ENCODE peak calls at places on chromosome 2, in four cellular contexts. U is bronchial epithelial cell; C is CD8-positive, alpha-beta T cell; A is fibroblast of lung. L is an unnamed sample.
A peak's percentile ranks its signal among the peaks of the same experiment; 100 is the strongest.

GRCh38 chr2:186995092-186995491 is 146.1 kb upstream of the ZSWIM2 start:
- DNase-seq in U (peak; percentile 77), C (no peak), A (peak; percentile 88), L (peak; percentile 55)

GRCh38 chr2:109269956-109270757 is 141.2 kb downstream of the SH3RF3 start:
- DNase-seq in U (no peak), C (no peak), A (no peak), L (no peak)

GRCh38 chr2:27920148-27920885 is 29.8 kb downstream of the BABAM2 start:
- DNase-seq in U (peak; percentile 78), C (no peak), A (peak; percentile 57), L (peak; percentile 26)

GRCh38 chr2:75079575-75079974 is 119.7 kb downstream of the TACR1 start:
- DNase-seq in U (no peak), C (no peak), A (no peak), L (peak; percentile 31)

GRCh38 chr2:173841110-173841509 is 124.1 kb downstream of the SP3 start:
- DNase-seq in U (no peak), C (no peak), A (no peak), L (no peak)

GRCh38 chr2:649461-650342 is 27.5 kb downstream of the TMEM18 start:
- DNase-seq in U (no peak), C (peak; percentile 27), A (no peak), L (no peak)

GRCh38 chr2:72104821-72105588 is 42.7 kb downstream of the CYP26B1 start:
- DNase-seq in U (no peak), C (no peak), A (no peak), L (no peak)

GRCh38 chr2:43714164-43714563 is 37.9 kb upstream of the C1GALT1C1L start:
- DNase-seq in U (peak; percentile 85), C (no peak), A (peak; percentile 58), L (no peak)

GRCh38 chr2:20025065-20025786 is 12.8 kb upstream of the MATN3 start:
- DNase-seq in U (no peak), C (no peak), A (no peak), L (no peak)

GRCh38 chr2:206480620-206481019 is 37.3 kb downstream of the ADAM23 start:
- DNase-seq in U (no peak), C (no peak), A (no peak), L (no peak)

GRCh38 chr2:127508621-127509034 is 17.7 kb downstream of the IWS1 start:
- DNase-seq in U (peak; percentile 99), C (no peak), A (peak; percentile 100), L (peak; percentile 81)

GRCh38 chr2:33494155-33494779 is 17.8 kb downstream of the RASGRP3 start:
- DNase-seq in U (peak; percentile 63), C (no peak), A (no peak), L (no peak)

GRCh38 chr2:161352718-161353117 is 44.5 kb downstream of the PSMD14 start:
- DNase-seq in U (no peak), C (no peak), A (no peak), L (no peak)

GRCh38 chr2:168920504-168921157 is 19.5 kb downstream of the G6PC2 start:
- DNase-seq in U (peak; percentile 40), C (no peak), A (peak; percentile 48), L (peak; percentile 35)

GRCh38 chr2:160334028-160334729 is 134.1 kb upstream of the ITGB6 start:
- DNase-seq in U (peak; percentile 60), C (no peak), A (peak; percentile 71), L (no peak)

GRCh38 chr2:191329841-191330240 is 84.6 kb downstream of the MYO1B start:
- DNase-seq in U (no peak), C (no peak), A (no peak), L (no peak)

GRCh38 chr2:224570328-224570993 is 14.7 kb downstream of the CUL3 start:
- DNase-seq in U (no peak), C (no peak), A (peak; percentile 75), L (no peak)

GRCh38 chr2:240392948-240393830 is 42.3 kb upstream of the GPC1 start:
- DNase-seq in U (no peak), C (no peak), A (no peak), L (no peak)

GRCh38 chr2:121809607-121810006 is 54.2 kb downstream of the TSN start:
- DNase-seq in U (no peak), C (no peak), A (no peak), L (no peak)

GRCh38 chr2:196170202-196170680 is 1.1 kb downstream of the STK17B start:
- DNase-seq in U (peak; percentile 67), C (no peak), A (peak; percentile 81), L (peak; percentile 49)

GRCh38 chr2:226631671-226632070 is 167.9 kb downstream of the IRS1 start:
- DNase-seq in U (no peak), C (no peak), A (peak; percentile 95), L (no peak)

GRCh38 chr2:11784747-11785610 is 38.5 kb downstream of the LPIN1 start:
- DNase-seq in U (peak; percentile 7), C (peak; percentile 67), A (peak; percentile 43), L (peak; percentile 13)

GRCh38 chr2:71611781-71612545 is 158.6 kb downstream of the DYSF start:
- DNase-seq in U (no peak), C (peak; percentile 23), A (no peak), L (no peak)

GRCh38 chr2:127305985-127306585 is 12.1 kb upstream of the ERCC3 start:
- DNase-seq in U (no peak), C (no peak), A (peak; percentile 36), L (no peak)

GRCh38 chr2:207226243-207226642 is 60.5 kb upstream of the KLF7 start:
- DNase-seq in U (peak; percentile 72), C (no peak), A (no peak), L (no peak)

GRCh38 chr2:151733781-151734672 is at the start of gene NEB:
- DNase-seq in U (no peak), C (no peak), A (peak; percentile 61), L (no peak)

GRCh38 chr2:174003635-174004310 is 38.6 kb upstream of the SP3 start:
- DNase-seq in U (no peak), C (no peak), A (no peak), L (no peak)

GRCh38 chr2:417662-418061 is 129.8 kb upstream of the ALKAL2 start:
- DNase-seq in U (no peak), C (peak; percentile 9), A (no peak), L (no peak)

GRCh38 chr2:206163251-206163880 is 3.7 kb downstream of the EEF1B2 start:
- DNase-seq in U (no peak), C (no peak), A (no peak), L (no peak)

GRCh38 chr2:105103481-105103880 is 65.6 kb downstream of the MRPS9 start:
- DNase-seq in U (no peak), C (no peak), A (no peak), L (no peak)

GRCh38 chr2:182098648-182099047 is 113.0 kb downstream of the PPP1R1C start:
- DNase-seq in U (no peak), C (no peak), A (no peak), L (no peak)

GRCh38 chr2:158405341-158405740 is 51.2 kb downstream of the CCDC148 start:
- DNase-seq in U (no peak), C (no peak), A (no peak), L (no peak)

GRCh38 chr2:151162185-151162584 is 99.5 kb downstream of the RBM43 start:
- DNase-seq in U (peak; percentile 29), C (no peak), A (peak; percentile 78), L (peak; percentile 32)

GRCh38 chr2:24101992-24102391 is 17.4 kb upstream of the TP53I3 start:
- DNase-seq in U (no peak), C (no peak), A (no peak), L (no peak)

GRCh38 chr2:44943693-44944101 is 2.2 kb downstream of the SIX3 start:
- DNase-seq in U (no peak), C (no peak), A (no peak), L (no peak)

GRCh38 chr2:44946681-44947360 is 5.3 kb downstream of the SIX3 start:
- DNase-seq in U (no peak), C (no peak), A (no peak), L (no peak)

GRCh38 chr2:44945676-44946427 is 4.3 kb downstream of the SIX3 start:
- DNase-seq in U (no peak), C (no peak), A (no peak), L (no peak)

GRCh38 chr2:44944102-44944951 is 2.8 kb downstream of the SIX3 start:
- DNase-seq in U (no peak), C (no peak), A (no peak), L (no peak)

DNA sequence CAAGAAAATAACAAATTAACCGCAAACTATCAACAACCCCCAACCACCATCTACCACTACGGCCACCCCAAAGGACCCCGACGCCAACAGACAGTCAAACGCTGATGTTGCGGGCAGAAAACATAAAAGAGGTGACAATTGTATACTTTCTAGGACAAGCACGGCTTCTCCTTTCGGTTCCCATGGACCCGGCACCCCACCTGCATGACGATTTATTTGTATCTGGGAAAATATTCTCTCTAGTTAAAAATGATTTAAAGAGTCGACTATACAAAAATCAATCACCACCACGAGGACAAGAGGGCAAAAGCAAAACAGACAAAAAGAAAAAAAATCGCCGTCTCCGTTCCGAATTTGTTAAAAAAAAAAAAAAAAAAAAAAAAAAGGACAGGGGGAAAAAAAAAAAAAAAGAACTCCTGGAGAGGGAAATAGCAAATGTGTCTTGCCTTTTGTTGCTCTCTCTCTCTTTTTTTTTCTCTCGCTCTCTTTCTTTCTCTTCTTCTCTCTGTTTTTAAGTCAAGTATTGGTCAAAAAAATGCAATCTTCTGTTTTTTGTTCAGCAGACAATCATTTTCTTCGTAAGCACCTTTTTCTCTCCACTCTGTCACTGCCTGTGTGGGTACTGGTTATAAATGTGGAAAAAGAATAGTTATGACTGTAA is 3.6 kb downstream of the SIX3 start:
- DNase-seq in U (no peak), C (no peak), A (no peak), L (no peak)
- H3K4me3 ChIP-seq in U (no peak overlapping the region), C (no peak overlapping the region), A (no peak overlapping the region), L (no peak overlapping the region)

GRCh38 chr2:96540136-96540535 is 3.6 kb downstream of the ARID5A start:
- DNase-seq in U (peak; percentile 84), C (no peak), A (no peak), L (no peak)

GRCh38 chr2:96537734-96538486 is 1.4 kb downstream of the ARID5A start:
- DNase-seq in U (no peak), C (peak; percentile 79), A (no peak), L (no peak)

GRCh38 chr2:96541326-96541725 is 4.8 kb downstream of the ARID5A start:
- DNase-seq in U (no peak), C (no peak), A (no peak), L (no peak)

GRCh38 chr2:96538487-96539214 is 2.1 kb downstream of the ARID5A start:
- DNase-seq in U (no peak), C (peak; percentile 94), A (peak; percentile 18), L (no peak)

GRCh38 chr2:96539215-96539920 is 2.8 kb downstream of the ARID5A start:
- DNase-seq in U (no peak), C (no peak), A (no peak), L (no peak)
- H3K4me3 ChIP-seq in U (no peak overlapping the region), C (peak overlapping the region; percentile 81), A (no peak overlapping the region), L (no peak overlapping the region)

GRCh38 chr2:85759257-85759613 is 5.4 kb downstream of the ATOH8 start:
- DNase-seq in U (no peak), C (no peak), A (no peak), L (no peak)
- H3K4me3 ChIP-seq in U (no peak overlapping the region), C (no peak overlapping the region), A (no peak overlapping the region), L (no peak overlapping the region)

DNA sequence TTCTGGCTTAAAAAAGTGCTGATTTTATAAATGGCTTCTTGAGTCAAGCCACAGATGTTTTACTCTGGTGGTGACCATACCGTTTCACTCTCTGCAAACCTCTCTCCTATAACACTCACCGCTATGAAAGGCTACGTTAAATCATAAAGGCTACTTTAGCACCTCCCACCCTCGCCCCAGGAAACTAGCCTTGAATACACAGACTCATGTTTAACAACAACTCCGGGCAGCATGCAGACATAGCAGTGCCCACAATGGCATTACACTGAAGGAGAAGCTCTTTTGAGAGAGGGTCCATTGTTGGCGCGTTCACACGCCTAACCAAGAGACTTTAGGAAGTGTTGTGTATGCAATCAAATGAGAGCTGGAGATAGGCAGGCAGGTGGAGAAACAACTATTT is 5.5 kb downstream of the MYT1L start:
- DNase-seq in U (no peak), C (no peak), A (no peak), L (no peak)
- H3K4me3 ChIP-seq in U (no peak overlapping the region), C (no peak overlapping the region), A (no peak overlapping the region), L (no peak overlapping the region)